ENCODE peak calls at places on chromosomes 7 and 10, in seven cellular contexts. Z is AG04450, N is astrocyte of the spinal cord, S is pancreas, K is IMR-90, B is tibial nerve, Y is transverse colon. M is an unnamed sample.

GRCh38 chr10:110528224-110528997 is 30.7 kb downstream of the DUSP5 start:
- DNase-seq in Z (no peak), N (peak), S (no peak), K (no peak), B (no peak), Y (no peak), M (no peak)

GRCh38 chr10:132192991-132193670 is 6.4 kb downstream of the DPYSL4 start:
- DNase-seq in Z (no peak), N (no peak), S (no peak), K (no peak), B (no peak), Y (no peak), M (no peak)

GRCh38 chr10:555682-556350 is 133.7 kb downstream of the DIP2C start:
- DNase-seq in Z (no peak), N (no peak), S (no peak), K (no peak), B (no peak), Y (no peak), M (no peak)

GRCh38 chr10:118672766-118673715 is 77.6 kb upstream of the PRLHR start:
- DNase-seq in Z (no peak), N (no peak), S (no peak), K (no peak), B (no peak), Y (no peak), M (no peak)

GRCh38 chr7:36533717-36534116 is 144.1 kb downstream of the ANLN start:
- DNase-seq in Z (no peak), N (no peak), S (no peak), K (no peak), B (no peak), Y (no peak), M (no peak)

GRCh38 chr7:633381-634018 is 93.0 kb upstream of the DNAAF5 start:
- DNase-seq in Z (no peak), N (no peak), S (no peak), K (no peak), B (no peak), Y (no peak), M (peak)

GRCh38 chr7:142542097-142542496 is 207.2 kb upstream of the PRSS1 start:
- DNase-seq in Z (no peak), N (no peak), S (no peak), K (no peak), B (no peak), Y (no peak), M (no peak)

GRCh38 chr10:72663971-72664370 is 28.0 kb upstream of the MCU start:
- DNase-seq in Z (no peak), N (no peak), S (no peak), K (peak), B (no peak), Y (no peak), M (no peak)

GRCh38 chr10:25294032-25294926 is 119.5 kb downstream of the GPR158 start:
- DNase-seq in Z (no peak), N (peak), S (no peak), K (peak), B (no peak), Y (no peak), M (no peak)

GRCh38 chr10:48439581-48440041 is 133.1 kb downstream of the MAPK8 start:
- DNase-seq in Z (no peak), N (peak), S (peak), K (peak), B (no peak), Y (peak), M (peak)

GRCh38 chr7:55515569-55516279 is 56.6 kb downstream of the VOPP1 start:
- DNase-seq in Z (no peak), N (no peak), S (no peak), K (no peak), B (no peak), Y (no peak), M (no peak)

GRCh38 chr10:129063212-129063611 is 403.8 kb upstream of the MGMT start:
- DNase-seq in Z (no peak), N (no peak), S (no peak), K (no peak), B (no peak), Y (no peak), M (no peak)

GRCh38 chr10:84296071-84296981 is 32.1 kb upstream of the CCSER2 start:
- DNase-seq in Z (peak), N (peak), S (no peak), K (peak), B (no peak), Y (no peak), M (no peak)

GRCh38 chr7:1675036-1675671 is 5.1 kb downstream of the ELFN1 start:
- DNase-seq in Z (no peak), N (no peak), S (peak), K (no peak), B (peak), Y (no peak), M (peak)

GRCh38 chr7:27992092-27992491 is 188.5 kb downstream of the JAZF1 start:
- DNase-seq in Z (no peak), N (no peak), S (no peak), K (peak), B (no peak), Y (no peak), M (no peak)

GRCh38 chr10:23980054-23980453 is 228.9 kb upstream of the KIAA1217 start:
- DNase-seq in Z (no peak), N (no peak), S (peak), K (no peak), B (no peak), Y (no peak), M (no peak)

GRCh38 chr7:101518348-101518747 is 110.7 kb downstream of the MYL10 start:
- DNase-seq in Z (peak), N (peak), S (no peak), K (peak), B (no peak), Y (no peak), M (no peak)

GRCh38 chr10:22505923-22506685 is 160.8 kb downstream of the SPAG6 start:
- DNase-seq in Z (no peak), N (no peak), S (no peak), K (no peak), B (no peak), Y (peak), M (peak)

GRCh38 chr7:90564455-90564854 is 31.7 kb upstream of the CDK14 start:
- DNase-seq in Z (no peak), N (no peak), S (no peak), K (no peak), B (no peak), Y (no peak), M (no peak)

GRCh38 chr7:26159243-26159642 is 7.2 kb downstream of the NFE2L3 start:
- DNase-seq in Z (no peak), N (no peak), S (no peak), K (no peak), B (no peak), Y (no peak), M (no peak)

DNA sequence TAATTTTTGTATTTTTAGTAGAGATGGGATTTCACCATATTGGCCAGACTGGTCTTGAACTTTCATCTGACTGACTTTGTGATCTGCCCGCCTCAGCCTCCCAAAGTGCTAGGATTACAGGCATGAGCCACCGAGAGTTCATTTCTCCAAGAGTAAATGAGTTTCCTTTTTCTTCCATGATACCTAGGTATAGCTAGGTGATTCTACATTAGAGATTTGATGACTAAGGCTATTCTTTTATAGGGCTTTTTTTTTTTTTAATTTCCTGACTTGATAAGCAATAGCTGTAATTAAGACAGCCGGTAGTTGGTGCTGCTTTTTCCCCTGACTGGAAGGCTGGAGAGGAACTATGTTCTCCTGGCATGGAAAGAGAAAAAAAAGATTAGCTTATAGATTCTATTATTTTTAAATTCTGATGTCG is 3.3 kb downstream of the PTPN12 start:
- DNase-seq in Z (no peak), N (no peak), S (no peak), K (no peak), B (no peak), Y (no peak), M (no peak)
- TF ChIP-seq CTCF in Z (no peak), N (no peak), S (no peak), K (no peak), B (no peak), Y (no peak), M (no peak)

DNA sequence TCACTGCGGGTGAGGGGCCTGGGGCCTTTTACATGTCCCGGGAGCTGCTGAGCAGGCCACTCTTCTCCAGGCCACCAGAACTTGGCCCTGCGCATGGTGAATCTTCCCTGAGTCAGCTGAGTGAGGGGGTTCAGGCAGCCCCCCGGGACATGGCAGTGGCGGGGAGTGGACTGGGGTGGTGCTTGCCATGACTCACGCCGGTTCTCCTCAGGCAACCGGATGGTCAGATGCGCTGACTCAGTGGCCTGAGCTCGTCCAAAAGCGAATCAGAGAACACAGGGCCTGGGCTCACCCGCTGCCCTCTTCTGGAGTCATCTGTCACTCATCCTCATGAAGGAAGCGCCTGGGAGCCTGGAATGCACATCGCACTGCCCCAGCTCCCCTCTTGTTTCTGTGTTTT is 33.5 kb downstream of the HTRA1 start:
- DNase-seq in Z (peak), N (peak), S (no peak), K (peak), B (peak), Y (no peak), M (peak)
- H3K4me3 ChIP-seq in Z (no peak), N (no peak), S (no peak), K (no peak), B (no peak), Y (no peak), M (no peak)

DNA sequence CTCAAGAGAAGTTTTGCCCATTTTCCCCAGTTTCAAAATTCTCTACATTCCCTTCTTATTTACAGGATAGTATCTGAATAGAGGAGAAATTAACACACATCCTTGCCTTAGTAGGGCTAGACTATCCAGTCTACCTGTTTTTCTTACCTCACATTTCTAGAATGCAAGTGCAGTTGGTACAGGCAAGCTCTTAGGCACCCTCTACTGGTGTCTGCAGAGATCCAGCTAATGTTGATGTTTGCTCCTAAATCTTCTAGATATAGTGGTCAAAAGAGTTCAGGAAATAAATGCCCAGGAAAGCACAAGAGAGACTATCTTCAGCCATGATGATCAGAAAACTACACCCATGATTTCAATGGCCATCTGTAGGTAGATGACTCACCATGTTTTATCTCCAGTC is 205.3 kb downstream of the HTR7 start:
- DNase-seq in Z (no peak), N (peak), S (no peak), K (peak), B (no peak), Y (no peak), M (no peak)
- TF ChIP-seq CTCF in Z (peak), N (peak), S (no peak), K (peak), B (no peak), Y (no peak), M (no peak)

GRCh38 chr7:129824291-129825004 is 128.3 kb downstream of the UBE2H start:
- DNase-seq in Z (no peak), N (no peak), S (no peak), K (no peak), B (no peak), Y (no peak), M (no peak)
- H3K4me3 ChIP-seq in Z (peak), N (peak), S (peak), K (peak), B (peak), Y (no peak), M (no peak)

M was measured in mucosa of descending colon.